ENCODE peak calls at places on chromosome 20, in five cellular contexts. Q is CD4-positive, alpha-beta memory T cell; T is sigmoid colon; K is psoas muscle; L is CD8-positive, alpha-beta T cell. U is an unnamed sample.
A peak's percentile ranks its signal among the peaks of the same experiment; 100 is the strongest.

GRCh38 chr20:58981564-58982364 is 708 bp downstream of the NELFCD start:
- DNase-seq in Q (no peak), T (no peak), K (no peak), L (no peak), U (no peak)

GRCh38 chr20:23477223-23477622 is 13.7 kb upstream of the CST8 start:
- DNase-seq in Q (no peak), T (no peak), K (no peak), L (no peak), U (no peak)

GRCh38 chr20:17696287-17696686 is 3.5 kb upstream of the BANF2 start:
- DNase-seq in Q (no peak), T (no peak), K (no peak), L (no peak), U (no peak)

GRCh38 chr20:270517-270916 is 13.0 kb downstream of the DEFB132 start:
- DNase-seq in Q (no peak), T (no peak), K (no peak), L (no peak), U (no peak)

GRCh38 chr20:62138204-62138543 is 5.0 kb downstream of the PSMA7 start:
- DNase-seq in Q (no peak), T (no peak), K (peak; percentile 70), L (no peak), U (no peak)

GRCh38 chr20:56249244-56249955 is 868 bp downstream of the MC3R start:
- DNase-seq in Q (no peak), T (no peak), K (peak; percentile 46), L (no peak), U (no peak)

GRCh38 chr20:53774487-53775203 is 181.0 kb upstream of the ZNF217 start:
- DNase-seq in Q (no peak), T (no peak), K (no peak), L (no peak), U (no peak)

GRCh38 chr20:31693987-31694661 is 28.5 kb downstream of the BCL2L1 start:
- DNase-seq in Q (no peak), T (no peak), K (no peak), L (no peak), U (no peak)

GRCh38 chr20:32357869-32358631 is at the start of gene ASXL1:
- DNase-seq in Q (peak; percentile 95), T (peak; percentile 98), K (peak; percentile 98), L (peak; percentile 93), U (peak; percentile 90)

GRCh38 chr20:6014017-6014416 is 39.8 kb downstream of the LRRN4 start:
- DNase-seq in Q (no peak), T (no peak), K (no peak), L (no peak), U (no peak)

GRCh38 chr20:51800132-51800721 is 2.1 kb downstream of the SALL4 start:
- DNase-seq in Q (no peak), T (no peak), K (peak; percentile 57), L (peak; percentile 53), U (peak; percentile 54)

DNA sequence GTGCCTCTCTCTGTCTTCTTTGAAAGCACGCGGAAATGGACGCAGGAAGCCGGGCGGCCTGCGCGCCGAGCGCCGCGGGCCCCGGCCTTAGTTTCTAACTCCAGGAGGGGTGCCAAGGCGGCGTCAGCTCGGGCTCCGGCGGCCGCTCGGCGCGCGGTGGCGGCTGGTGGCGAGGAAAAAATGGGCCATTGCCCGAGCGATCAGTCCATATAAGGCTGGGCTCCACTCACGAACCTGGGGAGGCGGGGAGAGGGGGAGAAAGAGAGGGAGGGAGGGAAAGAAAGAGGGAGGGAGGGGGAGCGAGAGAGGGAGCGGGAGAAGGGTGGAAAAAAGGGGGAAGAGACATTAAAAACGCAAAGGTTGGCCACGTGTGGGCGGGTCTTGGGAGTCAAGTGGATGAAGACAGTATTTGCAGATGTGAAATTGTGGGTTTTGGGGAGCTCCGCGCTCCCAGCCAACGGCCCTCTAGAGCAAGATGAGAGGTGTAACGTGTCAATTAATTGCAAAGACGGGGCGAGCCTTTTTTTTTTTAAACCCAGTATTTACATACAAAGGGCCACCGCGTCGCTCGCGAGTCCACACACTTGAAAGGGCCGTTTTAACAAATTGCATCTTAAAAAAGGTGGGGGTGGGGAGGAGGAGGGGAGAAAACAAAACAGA is at the start of gene NKX2-2:
- DNase-seq in Q (no peak), T (no peak), K (peak; percentile 49), L (no peak), U (no peak)
- H3K27me3 ChIP-seq in Q (peaks cover 75% of the 10 kb centered on the region), T (peaks cover 78% of the 10 kb centered on the region), K (peaks cover 67% of the 10 kb centered on the region), L (peaks cover 57% of the 10 kb centered on the region), U (peaks cover 60% of the 10 kb centered on the region)

GRCh38 chr20:45538209-45538798 is 978 bp downstream of the WFDC6 start:
- DNase-seq in Q (no peak), T (no peak), K (no peak), L (no peak), U (no peak)

GRCh38 chr20:45545351-45545750 is 1.9 kb downstream of the EPPIN start:
- DNase-seq in Q (no peak), T (no peak), K (no peak), L (no peak), U (no peak)

GRCh38 chr20:45539382-45539781 is at the start of gene WFDC6:
- DNase-seq in Q (no peak), T (no peak), K (no peak), L (no peak), U (no peak)
- H3K27me3 ChIP-seq in Q (no peaks in the 10 kb centered on the region), T (no peaks in the 10 kb centered on the region), K (peaks cover 1% of the 10 kb centered on the region), L (no peaks in the 10 kb centered on the region), U (peaks cover 10% of the 10 kb centered on the region)

DNA sequence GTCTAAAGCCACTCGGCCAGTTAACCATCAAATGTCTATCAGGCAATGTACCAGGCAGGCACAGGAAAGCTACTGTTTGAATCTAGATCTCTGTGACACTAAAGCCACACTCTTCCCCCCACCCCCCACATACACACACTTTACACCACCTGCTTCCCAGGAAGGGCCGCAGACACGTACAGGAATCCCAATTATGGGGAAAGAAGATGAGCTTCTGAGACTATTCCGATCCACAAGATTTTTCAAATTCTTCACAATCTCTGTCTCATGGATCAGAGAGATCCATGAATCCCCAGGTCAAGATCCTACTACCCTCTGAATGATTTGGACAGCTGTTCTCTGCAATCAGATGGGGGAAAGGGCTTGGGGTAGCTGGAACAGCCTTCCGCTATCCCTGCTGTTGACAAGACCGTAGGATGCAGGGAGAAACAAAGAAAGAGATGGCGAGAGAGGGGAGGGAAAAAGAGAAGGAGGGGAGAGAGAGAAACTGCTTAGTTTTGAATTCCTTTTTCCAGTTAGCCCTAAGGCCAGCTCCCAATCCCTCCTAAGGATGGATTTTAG is 25.4 kb upstream of the RIMS4 start:
- DNase-seq in Q (no peak), T (no peak), K (no peak), L (no peak), U (no peak)
- H3K27me3 ChIP-seq in Q (no peaks in the 10 kb centered on the region), T (no peaks in the 10 kb centered on the region), K (no peaks in the 10 kb centered on the region), L (peaks cover 3% of the 10 kb centered on the region), U (no peaks in the 10 kb centered on the region)

DNA sequence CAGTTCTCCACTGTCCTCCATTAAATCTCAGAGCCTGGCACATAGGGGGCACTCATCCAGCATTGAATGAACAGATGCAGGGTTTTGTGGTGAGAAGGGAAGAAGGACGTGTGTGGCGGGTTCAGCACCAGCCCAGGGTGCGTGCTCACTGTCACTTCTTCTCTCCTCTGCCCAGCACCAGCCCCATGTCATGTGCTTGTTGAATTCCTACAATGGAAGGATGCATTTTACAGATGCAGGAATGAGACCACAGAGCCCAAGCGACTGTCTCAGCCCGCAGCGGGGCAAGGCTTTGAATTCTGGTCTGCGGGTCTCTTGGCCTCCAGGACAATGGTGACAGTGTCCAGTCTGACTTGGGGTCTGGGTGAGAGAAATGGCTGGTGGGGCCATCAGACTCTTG is 150.0 kb downstream of the CEBPB start:
- DNase-seq in Q (no peak), T (peak; percentile 53), K (no peak), L (no peak), U (no peak)
- H3K27me3 ChIP-seq in Q (no peaks in the 10 kb centered on the region), T (no peaks in the 10 kb centered on the region), K (no peaks in the 10 kb centered on the region), L (no peaks in the 10 kb centered on the region), U (no peaks in the 10 kb centered on the region)

GRCh38 chr20:1489328-1489727 is 1.9 kb downstream of the SIRPB2 start:
- DNase-seq in Q (no peak), T (no peak), K (no peak), L (no peak), U (no peak)

GRCh38 chr20:1491891-1492642 is 847 bp upstream of the SIRPB2 start:
- DNase-seq in Q (no peak), T (no peak), K (no peak), L (no peak), U (no peak)

GRCh38 chr20:1489764-1490436 is 1.3 kb downstream of the SIRPB2 start:
- DNase-seq in Q (no peak), T (peak; percentile 72), K (no peak), L (no peak), U (no peak)

GRCh38 chr20:1491281-1491840 is at the start of gene SIRPB2:
- DNase-seq in Q (no peak), T (peak; percentile 73), K (no peak), L (no peak), U (no peak)

GRCh38 chr20:1490643-1491042 is 577 bp downstream of the SIRPB2 start:
- DNase-seq in Q (no peak), T (no peak), K (no peak), L (no peak), U (no peak)
- H3K27me3 ChIP-seq in Q (no peaks in the 10 kb centered on the region), T (no peaks in the 10 kb centered on the region), K (no peaks in the 10 kb centered on the region), L (peaks cover 4% of the 10 kb centered on the region), U (no peaks in the 10 kb centered on the region)

GRCh38 chr20:37416202-37417145 is 70.5 kb downstream of the SRC start:
- DNase-seq in Q (no peak), T (no peak), K (no peak), L (no peak), U (no peak)

GRCh38 chr20:37414133-37414532 is 68.2 kb downstream of the SRC start:
- DNase-seq in Q (no peak), T (no peak), K (no peak), L (no peak), U (no peak)

GRCh38 chr20:37414636-37415035 is 68.7 kb downstream of the SRC start:
- DNase-seq in Q (no peak), T (no peak), K (no peak), L (no peak), U (no peak)

GRCh38 chr20:37417146-37417856 is 71.4 kb downstream of the SRC start:
- DNase-seq in Q (no peak), T (no peak), K (no peak), L (no peak), U (no peak)

DNA sequence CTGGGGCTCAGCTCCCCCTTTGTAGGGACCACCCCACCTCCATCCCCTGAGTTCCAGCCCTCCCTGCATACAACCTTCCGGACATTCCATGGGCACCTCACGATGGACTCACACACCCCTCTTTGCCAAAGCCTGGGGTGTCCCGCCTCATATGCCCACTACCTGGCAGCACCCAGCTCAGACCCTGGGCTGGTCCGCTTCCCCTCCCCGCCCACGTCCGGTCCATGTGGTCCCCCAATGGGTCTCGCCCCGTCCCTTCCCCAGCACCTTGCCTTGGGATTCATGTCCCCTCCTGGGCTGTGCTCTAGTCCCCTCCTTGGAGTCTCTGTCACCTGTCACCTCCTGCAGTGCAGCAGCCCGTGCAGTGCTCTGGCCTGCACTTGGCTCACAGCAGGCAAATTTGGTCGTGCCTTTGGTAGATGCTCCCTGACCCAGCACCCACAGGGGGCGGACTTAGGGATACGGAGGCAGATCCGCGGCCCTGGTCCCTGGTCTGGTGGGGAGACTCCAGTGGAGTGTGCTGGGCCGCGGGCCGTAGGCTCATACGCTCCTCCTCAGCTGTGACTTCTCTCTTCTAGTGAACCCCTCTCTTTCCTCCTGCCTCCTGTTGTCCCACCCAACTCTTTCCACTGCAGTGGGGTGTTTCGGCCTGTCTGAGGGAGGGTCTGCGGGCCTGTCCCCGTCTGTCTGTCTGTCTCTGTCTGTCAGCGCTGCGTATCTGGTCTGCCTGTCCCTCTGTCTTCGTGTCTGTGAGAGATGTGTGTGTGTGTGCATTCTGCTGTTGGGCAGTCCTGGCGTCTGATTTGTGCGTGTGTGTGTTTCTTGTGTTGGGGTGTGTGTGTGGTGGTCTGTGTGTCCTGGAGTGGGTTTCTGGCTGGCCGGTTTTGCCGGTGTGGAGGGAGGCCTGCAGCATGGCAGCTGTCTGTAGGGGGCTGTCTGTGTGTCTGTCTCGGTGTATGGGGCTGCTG is 69.5 kb downstream of the SRC start:
- DNase-seq in Q (no peak), T (no peak), K (no peak), L (no peak), U (no peak)
- H3K27me3 ChIP-seq in Q (no peaks in the 10 kb centered on the region), T (no peaks in the 10 kb centered on the region), K (peaks cover 24% of the 10 kb centered on the region), L (no peaks in the 10 kb centered on the region), U (no peaks in the 10 kb centered on the region)

GRCh38 chr20:63392465-63393365 is 31.6 kb upstream of the CHRNA4 start:
- DNase-seq in Q (no peak), T (no peak), K (no peak), L (no peak), U (no peak)
- H3K27me3 ChIP-seq in Q (no peaks in the 10 kb centered on the region), T (no peaks in the 10 kb centered on the region), K (peaks cover 7% of the 10 kb centered on the region), L (no peaks in the 10 kb centered on the region), U (no peaks in the 10 kb centered on the region)